ENCODE peak calls at places on chromosome 9, in six cellular contexts. B is germinal center, Q is astrocyte of the cerebellum, A is AG08396, K is Karpas-422, M is HT1080. Y is an unnamed sample.

GRCh38 chr9:98502976-98503325 is 205.8 kb downstream of the GABBR2 start:
- DNase-seq in B (no peak), A (peak), K (no peak), M (peak), Q (no peak), Y (no peak)

GRCh38 chr9:91424403-91425176 is 958 bp upstream of the NFIL3 start:
- DNase-seq in A (peak), B (peak), M (peak), Q (peak), K (peak), Y (peak)

GRCh38 chr9:96553070-96553469 is 66.6 kb downstream of the CDC14B start:
- DNase-seq in A (peak), K (no peak), B (no peak), M (peak), Q (peak), Y (peak)

GRCh38 chr9:107153336-107153735 is 129.7 kb upstream of the RAD23B start:
- DNase-seq in A (no peak), Q (no peak), B (no peak), K (no peak), M (peak), Y (no peak)

GRCh38 chr9:105297442-105298097 is 53.1 kb downstream of the SLC44A1 start:
- DNase-seq in K (no peak), M (no peak), B (no peak), Q (no peak), A (no peak), Y (no peak)

GRCh38 chr9:89405832-89406231 is 87.5 kb downstream of the SECISBP2 start:
- DNase-seq in K (no peak), A (no peak), Q (no peak), B (peak), M (no peak), Y (no peak)

GRCh38 chr9:99748251-99748650 is 73.4 kb upstream of the NR4A3 start:
- DNase-seq in A (no peak), K (no peak), Q (no peak), B (no peak), M (no peak), Y (no peak)

GRCh38 chr9:22722492-22722891 is 275.9 kb downstream of the DMRTA1 start:
- DNase-seq in M (peak), Q (no peak), A (no peak), K (no peak), B (no peak), Y (no peak)

GRCh38 chr9:14993891-14994554 is 83.8 kb upstream of the FREM1 start:
- DNase-seq in A (no peak), K (no peak), Q (no peak), B (no peak), M (no peak), Y (no peak)

GRCh38 chr9:116998305-116998704 is 311.2 kb downstream of the TRIM32 start:
- DNase-seq in B (no peak), K (peak), M (peak), A (peak), Q (peak), Y (no peak)

GRCh38 chr9:105127863-105128220 is 116.6 kb upstream of the SLC44A1 start:
- DNase-seq in K (no peak), B (no peak), A (no peak), Q (no peak), M (peak), Y (no peak)

GRCh38 chr9:93650448-93650847 is 74.1 kb downstream of the PHF2 start:
- DNase-seq in M (no peak), Q (no peak), B (no peak), K (no peak), A (no peak), Y (no peak)

GRCh38 chr9:84866402-84866801 is 196.9 kb downstream of the NTRK2 start:
- DNase-seq in K (no peak), A (no peak), B (no peak), Q (no peak), M (no peak), Y (no peak)

GRCh38 chr9:132857031-132857430 is 21.1 kb downstream of the AK8 start:
- DNase-seq in B (no peak), M (no peak), Q (peak), K (no peak), A (peak), Y (no peak)

GRCh38 chr9:100602302-100602930 is 24.5 kb downstream of the CAVIN4 start:
- DNase-seq in A (peak), K (peak), M (peak), Q (no peak), B (no peak), Y (peak)

GRCh38 chr9:87567566-87567965 is 69.9 kb downstream of the DAPK1 start:
- DNase-seq in B (no peak), Q (peak), K (no peak), M (peak), A (peak), Y (no peak)

GRCh38 chr9:31916591-31917223 is 467.7 kb upstream of the ACO1 start:
- DNase-seq in K (no peak), Q (no peak), M (peak), B (no peak), A (no peak), Y (no peak)

GRCh38 chr9:98081477-98082219 is 25.1 kb downstream of the NANS start:
- DNase-seq in Q (no peak), A (peak), K (no peak), B (no peak), M (peak), Y (peak)

GRCh38 chr9:114184071-114184470 is 28.7 kb downstream of the COL27A1 start:
- DNase-seq in A (peak), M (no peak), Q (no peak), B (no peak), K (no peak), Y (no peak)

Y was measured in H54.